ENCODE peak calls at places on chromosome 11, in seven cellular contexts. O, Y, L, F, R, U and V are unnamed samples.

GRCh38 chr11:29343465-29344333 is 673.1 kb downstream of the KCNA4 start:
- DNase-seq in F (peak; percentile 70), Y (peak; percentile 31), R (no peak), U (peak; percentile 32), O (peak; percentile 44), L (peak; percentile 15), V (peak; percentile 40)

GRCh38 chr11:130451261-130452019 is 3.0 kb downstream of the ADAMTS15 start:
- DNase-seq in R (no peak), F (no peak), O (no peak), Y (no peak), U (peak; percentile 57), L (peak; percentile 29), V (peak; percentile 32)

GRCh38 chr11:88555018-88555828 is 217.7 kb upstream of the CTSC start:
- DNase-seq in L (peak; percentile 17), R (peak; percentile 91), O (no peak), F (no peak), U (no peak), Y (no peak), V (no peak)

GRCh38 chr11:44934735-44935250 is 15.9 kb downstream of the TP53I11 start:
- DNase-seq in R (no peak), O (no peak), L (no peak), F (no peak), U (no peak), Y (no peak), V (no peak)

GRCh38 chr11:27754035-27755017 is 54.1 kb upstream of the BDNF start:
- DNase-seq in F (no peak), Y (no peak), O (no peak), R (peak; percentile 1), U (no peak), L (no peak), V (no peak)

GRCh38 chr11:79212711-79213110 is 228.1 kb downstream of the TENM4 start:
- DNase-seq in O (no peak), L (no peak), R (no peak), U (no peak), F (peak; percentile 77), Y (no peak), V (no peak)

GRCh38 chr11:59135648-59136461 is 6.8 kb upstream of the FAM111A start:
- DNase-seq in F (peak; percentile 91), Y (peak; percentile 72), O (peak; percentile 85), L (peak; percentile 62), R (peak; percentile 39), U (peak; percentile 81), V (peak; percentile 87)

GRCh38 chr11:36619502-36619901 is 21.5 kb upstream of the RAG2 start:
- DNase-seq in R (no peak), O (no peak), F (no peak), Y (no peak), L (no peak), U (no peak), V (no peak)

GRCh38 chr11:130175898-130176297 is 16.3 kb downstream of the ST14 start:
- DNase-seq in R (no peak), U (no peak), Y (no peak), O (no peak), F (peak; percentile 1), L (no peak), V (no peak)

GRCh38 chr11:59186130-59186594 is 14.2 kb downstream of the DTX4 start:
- DNase-seq in R (no peak), L (no peak), O (peak; percentile 90), Y (no peak), F (no peak), U (no peak), V (peak; percentile 94)

GRCh38 chr11:96741068-96741467 is 351.3 kb downstream of the JRKL start:
- DNase-seq in R (no peak), L (no peak), O (no peak), U (no peak), F (no peak), Y (no peak), V (no peak)

GRCh38 chr11:107619926-107620325 is 29.0 kb downstream of the ELMOD1 start:
- DNase-seq in U (no peak), F (no peak), O (no peak), R (no peak), Y (no peak), L (no peak), V (no peak)

GRCh38 chr11:104968365-104968855 is at the start of gene CASP4:
- DNase-seq in L (no peak), F (no peak), O (peak; percentile 16), U (no peak), R (peak; percentile 27), Y (no peak), V (peak; percentile 53)

GRCh38 chr11:63916837-63917684 is at the start of gene RCOR2:
- DNase-seq in Y (peak; percentile 80), L (peak; percentile 42), R (peak; percentile 69), F (peak; percentile 90), U (peak; percentile 87), O (peak; percentile 79), V (peak; percentile 80)

GRCh38 chr11:67507242-67507890 is 596 bp downstream of the CDK2AP2 start:
- DNase-seq in L (peak; percentile 45), F (no peak), R (peak; percentile 29), U (peak; percentile 68), Y (no peak), O (peak; percentile 89), V (peak; percentile 93)

GRCh38 chr11:24509114-24509513 is 12.3 kb downstream of the LUZP2 start:
- DNase-seq in R (no peak), O (no peak), F (no peak), U (no peak), Y (no peak), L (no peak), V (no peak)

GRCh38 chr11:117670443-117670842 is 126.6 kb downstream of the DSCAML1 start:
- DNase-seq in Y (no peak), U (no peak), O (no peak), F (no peak), R (no peak), L (no peak), V (no peak)

GRCh38 chr11:65491614-65492386 is 7.0 kb upstream of the MALAT1 start:
- DNase-seq in L (peak; percentile 81), O (peak; percentile 90), R (no peak), Y (peak; percentile 86), F (peak; percentile 95), U (peak; percentile 79), V (peak; percentile 91)

GRCh38 chr11:16986434-16987204 is 27.6 kb downstream of the PLEKHA7 start:
- DNase-seq in Y (no peak), O (peak; percentile 92), R (no peak), F (peak; percentile 90), L (no peak), U (no peak), V (peak; percentile 95)

GRCh38 chr11:119983240-119983732 is 154.6 kb downstream of the TRIM29 start:
- DNase-seq in Y (no peak), U (no peak), O (no peak), R (no peak), F (no peak), L (no peak), V (no peak)

GRCh38 chr11:62142921-62143320 is 19.1 kb downstream of the INCENP start:
- DNase-seq in L (no peak), U (no peak), F (no peak), Y (no peak), R (no peak), O (no peak), V (no peak)

GRCh38 chr11:15346907-15347306 is 232.2 kb downstream of the INSC start:
- DNase-seq in O (no peak), F (no peak), U (no peak), R (no peak), L (no peak), Y (no peak), V (no peak)

GRCh38 chr11:7651140-7651551 is 22.2 kb downstream of the CYB5R2 start:
- DNase-seq in L (no peak), O (no peak), R (no peak), Y (no peak), U (no peak), F (no peak), V (no peak)

GRCh38 chr11:129102225-129102624 is 89.9 kb downstream of the ARHGAP32 start:
- DNase-seq in O (no peak), L (no peak), U (no peak), R (no peak), F (no peak), Y (no peak), V (no peak)
- H3K9me3 ChIP-seq in O (peaks cover 6% of the 10 kb centered on the region), L (peaks cover 33% of the 10 kb centered on the region), U (peaks cover 57% of the 10 kb centered on the region), R (no peaks in the 10 kb centered on the region), F (peaks cover 2% of the 10 kb centered on the region), Y (peaks cover 25% of the 10 kb centered on the region), V (no peaks in the 10 kb centered on the region)

GRCh38 chr11:1879941-1880720 is 11.6 kb downstream of the PRR33 start:
- DNase-seq in O (no peak), F (peak; percentile 76), Y (peak; percentile 85), U (peak; percentile 84), L (peak; percentile 66), R (no peak), V (peak; percentile 40)
- H3K27ac ChIP-seq in O (peak overlapping the region; percentile 66), F (no peak overlapping the region), Y (peak overlapping the region; percentile 84), U (peak overlapping the region; percentile 97), L (peak overlapping the region; percentile 91), R (no peak overlapping the region), V (peak overlapping the region; percentile 67)

DNA sequence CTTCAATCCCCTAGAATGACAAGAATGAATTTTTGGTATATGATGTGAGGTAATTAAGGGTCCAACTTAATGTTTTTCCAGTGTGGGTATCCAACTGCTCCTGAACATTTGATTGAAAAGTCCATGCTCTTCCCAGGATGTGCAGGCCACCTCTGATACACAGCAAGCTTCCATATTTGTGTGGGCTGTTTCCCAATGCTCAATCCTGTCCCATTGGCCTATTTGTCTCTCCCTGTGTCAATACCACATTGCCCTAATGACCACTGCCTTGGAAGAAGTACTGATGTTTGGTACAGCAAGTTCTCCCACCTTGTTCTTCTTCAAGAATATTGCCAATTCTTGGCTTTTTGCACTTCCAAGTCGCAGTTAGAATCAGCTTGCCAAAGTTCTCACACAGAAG is 42.9 kb downstream of the KCNQ1OT1 start:
- DNase-seq in Y (no peak), F (no peak), L (no peak), O (no peak), R (no peak), U (no peak), V (no peak)
- H3K9me3 ChIP-seq in Y (peaks cover 16% of the 10 kb centered on the region), F (no peaks in the 10 kb centered on the region), L (peaks cover 18% of the 10 kb centered on the region), O (peaks cover 13% of the 10 kb centered on the region), R (peaks cover 62% of the 10 kb centered on the region), U (peaks cover 99% of the 10 kb centered on the region), V (no peaks in the 10 kb centered on the region)

GRCh38 chr11:46762248-46762647 is 43.2 kb downstream of the F2 start:
- DNase-seq in O (no peak), R (no peak), L (no peak), Y (no peak), F (no peak), U (no peak), V (no peak)

GRCh38 chr11:46761807-46762206 is 42.8 kb downstream of the F2 start:
- DNase-seq in O (no peak), F (no peak), L (no peak), U (no peak), Y (no peak), R (no peak), V (no peak)

GRCh38 chr11:46760429-46761128 is 41.6 kb downstream of the F2 start:
- DNase-seq in F (no peak), L (no peak), R (no peak), U (no peak), Y (no peak), O (no peak), V (no peak)

GRCh38 chr11:46755962-46756361 is 36.9 kb downstream of the F2 start:
- DNase-seq in Y (no peak), R (no peak), F (no peak), L (no peak), U (no peak), O (no peak), V (no peak)

DNA sequence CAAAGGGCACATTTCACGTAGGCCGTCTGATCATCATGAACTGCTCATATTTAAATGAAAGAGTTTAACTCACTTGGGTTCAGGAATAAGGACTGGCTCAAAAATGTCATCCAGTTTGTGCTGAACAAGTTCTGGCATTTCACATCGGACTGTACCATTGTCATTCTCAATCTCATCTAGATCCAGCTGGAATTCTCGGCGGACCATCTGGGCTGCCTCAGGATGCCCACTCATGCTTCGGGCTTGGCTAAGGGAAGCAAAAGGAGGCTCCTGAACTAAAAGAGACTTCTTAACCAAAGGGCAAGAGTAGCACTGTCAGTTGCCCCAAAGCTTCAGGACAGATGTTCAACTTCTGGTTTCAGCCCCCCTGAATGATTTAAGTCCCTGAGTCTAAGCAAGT is 40.2 kb downstream of the F2 start:
- DNase-seq in Y (no peak), O (no peak), R (no peak), L (no peak), F (no peak), U (no peak), V (no peak)
- H3K27ac ChIP-seq in Y (no peak overlapping the region), O (no peak overlapping the region), R (no peak overlapping the region), L (no peak overlapping the region), F (no peak overlapping the region), U (no peak overlapping the region), V (no peak overlapping the region)